ENCODE peak calls at places on chromosomes 11 and 22, in six cellular contexts. J, R, Y, D, I and N are unnamed samples.

GRCh38 chr11:9821008-9821752 is 157.3 kb downstream of the SWAP70 start:
- DNase-seq in Y (no peak), R (no peak), J (no peak), I (no peak), D (no peak), N (no peak)

GRCh38 chr22:25137577-25138525 is 61.8 kb upstream of the CRYBB3 start:
- DNase-seq in Y (no peak), J (no peak), R (no peak), I (no peak), D (no peak), N (no peak)

GRCh38 chr11:3180869-3181268 is 15.8 kb upstream of the OSBPL5 start:
- DNase-seq in I (no peak), D (no peak), J (peak; percentile 55), Y (no peak), R (no peak), N (no peak)

GRCh38 chr11:17171916-17172315 is 35.9 kb downstream of the PIK3C2A start:
- DNase-seq in I (no peak), R (peak; percentile 58), Y (no peak), J (no peak), D (no peak), N (no peak)

GRCh38 chr11:14969922-14970323 is 2.2 kb downstream of the CALCA start:
- DNase-seq in Y (peak; percentile 65), J (peak; percentile 79), D (no peak), R (peak; percentile 53), I (peak; percentile 85), N (peak; percentile 77)

GRCh38 chr11:118892515-118892914 is 8.8 kb downstream of the CXCR5 start:
- DNase-seq in R (no peak), I (no peak), Y (no peak), J (peak; percentile 87), D (no peak), N (no peak)

GRCh38 chr22:19195796-19196731 is 17.5 kb upstream of the SLC25A1 start:
- DNase-seq in Y (no peak), I (no peak), J (peak; percentile 75), D (no peak), R (no peak), N (no peak)

GRCh38 chr11:65370659-65371049 is 11.8 kb downstream of the SLC25A45 start:
- DNase-seq in Y (no peak), R (no peak), I (no peak), J (no peak), D (no peak), N (no peak)

GRCh38 chr11:12723410-12724297 is 49.4 kb downstream of the TEAD1 start:
- DNase-seq in D (no peak), R (peak; percentile 51), J (no peak), I (no peak), Y (no peak), N (no peak)

GRCh38 chr11:15192007-15192556 is 77.4 kb downstream of the INSC start:
- DNase-seq in I (no peak), R (no peak), Y (no peak), J (no peak), D (no peak), N (no peak)

GRCh38 chr11:8232849-8233606 is 30.6 kb downstream of the LMO1 start:
- DNase-seq in D (no peak), J (peak; percentile 31), R (no peak), Y (no peak), I (no peak), N (no peak)

GRCh38 chr11:62217191-62217748 is 8.8 kb downstream of the SCGB2A1 start:
- DNase-seq in J (no peak), Y (no peak), I (no peak), R (peak; percentile 52), D (no peak), N (no peak)

GRCh38 chr11:95991545-95991944 is 67.6 kb upstream of the MTMR2 start:
- DNase-seq in R (no peak), Y (no peak), J (no peak), D (no peak), I (no peak), N (no peak)

GRCh38 chr11:86636275-86636674 is 36.1 kb downstream of the ME3 start:
- DNase-seq in I (no peak), J (no peak), D (no peak), R (no peak), Y (no peak), N (no peak)

GRCh38 chr11:27933992-27934829 is 173.7 kb downstream of the KIF18A start:
- DNase-seq in Y (no peak), J (no peak), D (no peak), I (no peak), R (peak; percentile 90), N (no peak)

DNA sequence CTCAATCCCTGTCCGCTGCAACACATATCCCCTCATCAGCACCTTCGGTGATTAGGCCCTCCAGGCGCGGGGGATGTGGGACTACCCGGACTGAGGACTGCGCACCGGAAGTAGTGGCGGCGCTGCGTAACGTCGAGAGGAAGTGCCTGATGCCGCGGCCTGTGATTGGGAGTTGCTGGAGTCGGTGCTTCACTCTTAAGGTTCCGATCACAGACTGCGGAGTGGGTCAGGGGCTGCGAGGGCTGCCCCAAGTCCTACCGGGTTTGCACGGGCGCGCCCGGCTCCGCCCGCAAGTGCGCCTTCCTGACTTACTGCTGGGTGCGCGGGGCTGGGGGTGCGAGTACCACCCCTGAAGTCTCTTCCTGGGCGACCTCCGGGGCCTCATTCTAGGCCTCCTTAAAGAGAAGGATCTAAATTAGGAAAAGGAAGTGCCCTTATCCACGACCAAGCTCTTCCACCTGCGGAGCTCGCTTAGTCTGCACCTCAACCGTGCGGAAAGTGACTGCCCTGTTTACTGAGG is at the start of gene ALKBH3:
- DNase-seq in I (peak; percentile 89), D (peak; percentile 83), R (peak; percentile 97), J (peak; percentile 96), Y (peak; percentile 85), N (peak; percentile 81)
- TF ChIP-seq CTCF in I (no peak), D (no peak), R (no peak), J (peak; percentile 16), Y (no peak), N (no peak)

DNA sequence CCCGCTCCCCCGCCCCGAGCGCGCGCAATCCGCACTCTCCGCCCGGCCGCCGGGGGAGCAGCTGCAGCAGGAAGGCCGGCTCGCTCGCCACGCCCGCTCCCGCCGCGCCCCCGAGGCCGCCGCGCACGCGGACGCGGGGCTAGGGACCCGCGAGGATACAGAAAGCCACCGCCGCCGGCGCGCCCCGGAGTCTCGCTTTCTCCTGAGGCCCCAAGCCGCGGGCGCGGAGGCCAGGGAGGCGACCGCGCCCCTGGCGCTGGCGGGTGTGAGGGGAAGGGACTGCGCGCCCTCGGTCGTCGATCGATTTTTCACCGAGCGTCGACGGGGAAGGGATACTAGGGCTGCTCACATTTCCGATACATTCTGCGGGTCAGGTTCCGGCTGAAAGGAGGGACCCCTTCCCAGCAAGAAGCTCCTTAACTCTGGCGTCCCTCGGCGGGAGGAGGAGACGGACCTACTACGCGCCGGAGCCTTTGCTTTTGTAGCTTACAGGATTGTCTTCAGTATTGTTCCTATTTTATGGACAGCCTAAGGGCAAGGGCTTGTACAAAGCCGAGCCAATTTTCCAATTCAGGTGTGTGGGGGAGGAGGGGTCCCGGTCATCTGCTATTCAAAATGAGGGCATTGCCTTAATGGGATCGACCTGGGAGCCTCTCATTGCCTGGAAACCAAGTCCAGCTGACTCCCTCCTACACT is 416 bp upstream of the GAB2 start:
- DNase-seq in J (peak; percentile 96), D (peak; percentile 85), Y (peak; percentile 88), I (peak; percentile 75), R (peak; percentile 70), N (peak; percentile 90)
- TF ChIP-seq CTCF in J (no peak), D (no peak), Y (no peak), I (peak; percentile 34), R (no peak), N (no peak)

GRCh38 chr11:78190374-78190773 is 1.7 kb downstream of the USP35 start:
- DNase-seq in Y (no peak), J (peak; percentile 46), D (no peak), R (no peak), I (no peak), N (no peak)

GRCh38 chr11:78189851-78190250 is 1.1 kb downstream of the USP35 start:
- DNase-seq in Y (no peak), I (no peak), D (no peak), J (peak; percentile 77), R (no peak), N (no peak)

GRCh38 chr11:78192223-78192719 is 3.6 kb downstream of the USP35 start:
- DNase-seq in Y (no peak), I (no peak), R (no peak), D (no peak), J (peak; percentile 61), N (no peak)

GRCh38 chr11:78192911-78193341 is 4.2 kb downstream of the USP35 start:
- DNase-seq in I (no peak), R (peak; percentile 55), D (no peak), J (peak; percentile 19), Y (no peak), N (no peak)

DNA sequence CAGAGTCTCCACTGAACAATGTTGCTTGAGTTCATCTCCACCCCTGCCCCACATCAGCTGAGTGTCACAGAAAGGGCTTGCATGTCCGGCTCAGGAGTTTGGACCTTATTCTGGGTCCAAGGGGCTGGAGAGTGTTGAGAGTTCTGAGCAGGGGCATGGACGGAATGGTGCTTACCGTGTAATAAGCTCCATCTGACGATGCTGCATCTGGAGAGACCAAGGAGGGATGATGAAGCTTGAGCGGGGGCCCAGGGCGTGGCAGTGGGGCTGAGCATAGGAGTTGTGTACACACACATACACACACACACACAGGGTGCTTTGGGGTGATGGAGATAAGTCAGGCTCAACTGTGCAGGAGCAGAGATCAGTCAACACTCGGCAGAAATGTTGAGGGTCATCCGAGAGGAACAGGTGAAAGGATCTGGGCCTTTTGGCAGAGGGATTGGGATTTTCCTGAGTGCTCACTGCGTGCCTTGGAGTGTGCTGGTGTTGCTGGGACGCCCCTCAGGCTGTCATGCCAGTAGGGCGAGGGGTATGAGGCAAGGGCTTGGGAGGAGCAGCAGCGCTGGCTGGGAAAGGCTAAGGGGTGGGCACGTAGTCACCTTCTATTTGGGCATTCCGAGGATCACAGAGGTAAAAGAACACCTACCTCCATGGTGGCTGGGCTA is 2.3 kb downstream of the USP35 start:
- DNase-seq in Y (no peak), R (no peak), J (peak; percentile 68), I (no peak), D (no peak), N (no peak)
- TF ChIP-seq CTCF in Y (no peak), R (no peak), J (no peak), I (no peak), D (no peak), N (no peak)

GRCh38 chr11:128093689-128094088 is 493.7 kb downstream of the ETS1 start:
- DNase-seq in Y (no peak), R (no peak), D (no peak), J (no peak), I (no peak), N (no peak)

GRCh38 chr11:128098840-128099239 is 488.5 kb downstream of the ETS1 start:
- DNase-seq in D (no peak), R (no peak), Y (no peak), I (no peak), J (no peak), N (no peak)

GRCh38 chr11:128089962-128090361 is 497.4 kb downstream of the ETS1 start:
- DNase-seq in R (no peak), D (no peak), J (no peak), I (no peak), Y (no peak), N (no peak)

DNA sequence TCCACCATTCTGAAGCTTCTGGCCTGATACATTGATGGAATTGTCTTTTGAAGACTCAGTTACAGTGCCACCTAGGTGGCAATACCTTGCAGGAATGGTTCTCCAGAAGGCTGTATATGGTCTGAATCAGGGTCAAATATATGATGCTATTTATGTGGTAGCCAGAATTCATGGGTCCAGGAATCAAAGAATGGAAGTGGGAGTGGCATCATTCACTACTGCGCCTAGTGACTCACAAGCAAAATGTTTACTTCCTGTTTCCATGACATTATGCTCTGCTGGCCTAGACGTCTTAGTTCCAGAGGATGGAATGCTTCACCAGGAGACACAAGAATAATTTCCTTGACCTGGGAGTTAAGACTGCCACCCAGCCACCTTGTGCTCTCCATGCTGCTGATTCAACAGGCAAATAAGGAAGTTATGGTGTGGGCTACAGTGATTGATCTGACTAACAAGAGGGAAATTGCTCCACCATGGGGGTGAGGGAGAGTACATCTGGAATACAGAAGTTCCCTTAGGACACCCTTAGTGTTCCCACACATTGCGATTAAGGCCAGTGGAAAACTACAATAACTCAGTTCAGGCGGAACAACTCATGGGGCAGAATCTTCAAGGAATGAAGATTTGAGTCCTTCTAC is 491.8 kb downstream of the ETS1 start:
- DNase-seq in Y (no peak), R (peak; percentile 95), J (no peak), D (no peak), I (no peak), N (no peak)
- TF ChIP-seq CTCF in Y (peak; percentile 12), R (peak; percentile 23), J (no peak), D (no peak), I (no peak), N (no peak)